ENCODE peak calls at places on chromosomes 3 and 15, in seven cellular contexts. F, W, Z, R, S, N and P are unnamed samples.

GRCh38 chr3:160929595-160929994 is 173.6 kb downstream of the PPM1L start:
- DNase-seq in F (peak; percentile 7), W (no peak), Z (peak; percentile 47), R (peak; percentile 12), S (no peak), N (peak; percentile 19), P (no peak)

GRCh38 chr15:65653341-65653740 is 31.6 kb downstream of the SLC24A1 start:
- DNase-seq in F (no peak), W (no peak), Z (peak; percentile 30), R (peak; percentile 54), S (no peak), N (peak; percentile 29), P (no peak)

GRCh38 chr15:43550527-43551363 is 33.3 kb downstream of the MAP1A start:
- DNase-seq in F (no peak), W (no peak), Z (no peak), R (peak; percentile 96), S (no peak), N (no peak), P (no peak)

GRCh38 chr3:168094580-168094876 is 1.2 kb downstream of the GOLIM4 start:
- DNase-seq in F (no peak), W (peak; percentile 56), Z (no peak), R (peak; percentile 65), S (no peak), N (no peak), P (no peak)

GRCh38 chr15:69491051-69491505 is 38.5 kb downstream of the RPLP1 start:
- DNase-seq in F (no peak), W (no peak), Z (no peak), R (peak; percentile 66), S (no peak), N (no peak), P (no peak)

GRCh38 chr3:65545429-65545828 is 493.3 kb downstream of the MAGI1 start:
- DNase-seq in F (no peak), W (no peak), Z (peak; percentile 10), R (peak; percentile 43), S (no peak), N (no peak), P (no peak)

GRCh38 chr3:123351396-123351945 is 97.4 kb downstream of the ADCY5 start:
- DNase-seq in F (no peak), W (no peak), Z (no peak), R (no peak), S (no peak), N (no peak), P (no peak)

GRCh38 chr3:113981803-113982202 is 34.0 kb downstream of the ZDHHC23 start:
- DNase-seq in F (no peak), W (no peak), Z (no peak), R (no peak), S (no peak), N (no peak), P (no peak)

GRCh38 chr15:65583701-65584100 is 27.2 kb downstream of the INTS14 start:
- DNase-seq in F (peak; percentile 17), W (no peak), Z (no peak), R (peak; percentile 43), S (no peak), N (peak; percentile 74), P (peak; percentile 58)

GRCh38 chr3:183080628-183081027 is 18.7 kb downstream of the MCCC1 start:
- DNase-seq in F (no peak), W (no peak), Z (no peak), R (no peak), S (no peak), N (no peak), P (no peak)

GRCh38 chr3:25587094-25587493 is 77.6 kb downstream of the TOP2B start:
- DNase-seq in F (no peak), W (no peak), Z (no peak), R (no peak), S (no peak), N (no peak), P (no peak)

GRCh38 chr3:139718415-139718814 is 40.6 kb upstream of the NMNAT3 start:
- DNase-seq in F (peak; percentile 29), W (no peak), Z (peak; percentile 39), R (peak; percentile 35), S (no peak), N (no peak), P (no peak)

GRCh38 chr15:88704791-88705768 is 66.3 kb downstream of the ISG20 start:
- DNase-seq in F (peak; percentile 51), W (no peak), Z (no peak), R (peak; percentile 50), S (no peak), N (peak; percentile 27), P (no peak)

GRCh38 chr3:72663429-72663828 is 184.8 kb downstream of the SHQ1 start:
- DNase-seq in F (no peak), W (no peak), Z (peak; percentile 39), R (peak; percentile 76), S (no peak), N (no peak), P (no peak)

GRCh38 chr3:151504606-151505005 is 43.7 kb upstream of the IGSF10 start:
- DNase-seq in F (no peak), W (no peak), Z (no peak), R (no peak), S (no peak), N (no peak), P (no peak)

GRCh38 chr3:46897829-46898320 is 20.4 kb downstream of the PTH1R start:
- DNase-seq in F (peak; percentile 48), W (peak; percentile 41), Z (no peak), R (no peak), S (no peak), N (no peak), P (no peak)

GRCh38 chr3:141763088-141763750 is at the start of gene GRK7:
- DNase-seq in F (no peak), W (no peak), Z (no peak), R (no peak), S (no peak), N (no peak), P (no peak)

GRCh38 chr3:147394168-147394941 is 12.0 kb downstream of the ZIC4 start:
- DNase-seq in F (no peak), W (no peak), Z (no peak), R (no peak), S (no peak), N (no peak), P (no peak)

GRCh38 chr3:44661189-44661588 is 12.7 kb downstream of the ZNF35 start:
- DNase-seq in F (no peak), W (no peak), Z (peak; percentile 15), R (no peak), S (no peak), N (no peak), P (no peak)

GRCh38 chr15:38297623-38298388 is 45.2 kb downstream of the SPRED1 start:
- DNase-seq in F (no peak), W (no peak), Z (peak; percentile 80), R (no peak), S (no peak), N (no peak), P (no peak)

GRCh38 chr3:144097144-144097543 is 125.5 kb downstream of the DIPK2A start:
- DNase-seq in F (no peak), W (no peak), Z (no peak), R (no peak), S (no peak), N (no peak), P (no peak)

GRCh38 chr15:69591905-69592508 is 139.4 kb downstream of the RPLP1 start:
- DNase-seq in F (no peak), W (no peak), Z (peak; percentile 92), R (no peak), S (no peak), N (no peak), P (no peak)

GRCh38 chr3:156507285-156507684 is 47.6 kb downstream of the SSR3 start:
- DNase-seq in F (no peak), W (no peak), Z (peak; percentile 58), R (no peak), S (no peak), N (no peak), P (no peak)

GRCh38 chr15:25176991-25177954 is 222.5 kb downstream of the SNRPN start:
- DNase-seq in F (no peak), W (peak; percentile 31), Z (no peak), R (no peak), S (peak; percentile 58), N (no peak), P (no peak)

GRCh38 chr3:194687638-194688206 is 2.0 kb downstream of the FAM43A start:
- DNase-seq in F (peak; percentile 83), W (peak; percentile 86), Z (peak; percentile 87), R (peak; percentile 66), S (peak; percentile 79), N (no peak), P (peak; percentile 83)
- TF ChIP-seq CTCF in F (peak; percentile 42), W (peak; percentile 59), Z (peak; percentile 57), R (peak; percentile 31), S (peak; percentile 70), N (peak; percentile 14), P (peak; percentile 42)

DNA sequence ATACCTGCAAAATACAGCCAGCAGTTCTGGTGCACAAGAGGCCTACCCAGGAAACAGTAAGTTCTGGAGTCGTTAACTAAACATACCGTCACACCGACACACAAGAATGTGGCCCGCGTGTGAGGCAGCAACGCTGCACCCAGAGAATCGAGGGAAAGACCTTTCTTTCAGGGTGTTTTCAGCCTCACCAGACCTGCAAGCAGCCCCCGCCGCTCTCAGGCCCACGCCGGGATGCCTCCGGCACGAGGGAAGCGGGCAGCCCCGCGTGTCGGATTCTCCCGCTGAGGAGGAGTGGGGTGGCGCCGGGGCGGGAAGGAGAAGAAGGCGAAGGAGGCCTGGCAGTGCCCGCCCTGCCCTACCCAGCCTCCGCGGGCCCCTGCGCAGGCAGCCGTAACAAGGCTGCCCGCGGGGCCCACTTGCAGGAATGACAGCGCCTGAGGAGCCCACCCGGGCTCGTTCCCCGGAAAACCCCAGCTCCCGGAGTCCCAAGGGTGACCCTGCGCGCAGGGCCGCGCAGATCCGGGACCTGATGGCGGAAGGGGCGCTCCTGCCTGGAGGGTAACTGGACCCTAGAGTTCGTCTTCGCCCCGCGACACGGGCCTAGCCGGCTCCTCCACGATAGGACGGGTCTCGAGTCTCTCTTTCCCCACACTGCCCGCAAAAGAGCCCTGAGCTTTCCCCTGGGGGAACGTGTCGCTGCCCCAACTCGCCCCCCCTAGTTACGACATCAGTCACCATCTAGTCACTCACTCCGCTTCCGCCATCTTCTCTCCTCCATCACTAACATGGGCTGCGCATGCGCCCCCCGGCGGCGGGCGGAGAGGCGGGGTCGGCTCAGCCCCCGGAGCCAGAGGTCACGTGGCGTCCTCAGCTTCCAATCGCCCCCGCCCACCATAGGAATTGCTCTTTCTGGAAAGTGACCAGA is at the start of gene PHC3:
- DNase-seq in F (peak; percentile 96), W (peak; percentile 93), Z (peak; percentile 93), R (peak; percentile 90), S (peak; percentile 96), N (peak; percentile 95), P (peak; percentile 96)
- TF ChIP-seq CTCF in F (no peak), W (peak; percentile 28), Z (no peak), R (no peak), S (no peak), N (no peak), P (no peak)

GRCh38 chr3:58021072-58021959 is 13.1 kb downstream of the FLNB start:
- DNase-seq in F (no peak), W (no peak), Z (peak; percentile 66), R (no peak), S (no peak), N (no peak), P (no peak)
- TF ChIP-seq CTCF in F (no peak), W (no peak), Z (no peak), R (no peak), S (no peak), N (no peak), P (no peak)

GRCh38 chr15:84821501-84822021 is 4.4 kb downstream of the ALPK3 start:
- DNase-seq in F (no peak), W (no peak), Z (no peak), R (no peak), S (no peak), N (peak; percentile 67), P (no peak)
- TF ChIP-seq CTCF in F (no peak), W (no peak), Z (no peak), R (no peak), S (no peak), N (no peak), P (no peak)

GRCh38 chr3:23926736-23927135 is 9.8 kb downstream of the RPL15 start:
- DNase-seq in F (no peak), W (no peak), Z (no peak), R (no peak), S (no peak), N (no peak), P (no peak)
- TF ChIP-seq CTCF in F (no peak), W (no peak), Z (peak; percentile 47), R (peak; percentile 27), S (no peak), N (no peak), P (no peak)